ENCODE peak calls at places on chromosomes 7 and 10, in seven cellular contexts. F is AG09309, L is lower leg skin, D is thoracic aorta, U is adrenal gland, N is SJSA1, Q is HL-60. V is an unnamed sample.

GRCh38 chr10:110529596-110530011 is 31.9 kb downstream of the DUSP5 start:
- DNase-seq in F (no peak), L (peak; percentile 61), N (no peak), U (no peak), D (no peak), Q (no peak), V (peak; percentile 57)

GRCh38 chr7:123847868-123848267 is 2.9 kb downstream of the HYAL4 start:
- DNase-seq in N (no peak), U (no peak), Q (no peak), D (no peak), F (no peak), L (no peak), V (no peak)

GRCh38 chr7:78099715-78100477 is 301.3 kb downstream of the PHTF2 start:
- DNase-seq in F (peak; percentile 84), Q (no peak), N (peak; percentile 38), L (no peak), D (no peak), U (no peak), V (no peak)

GRCh38 chr10:78973901-78974408 is 94.8 kb upstream of the ZMIZ1 start:
- DNase-seq in L (peak; percentile 92), Q (peak; percentile 5), N (peak; percentile 86), F (no peak), D (no peak), U (peak; percentile 84), V (peak; percentile 36)

GRCh38 chr7:42002654-42003053 is 234.4 kb downstream of the GLI3 start:
- DNase-seq in U (no peak), Q (no peak), F (no peak), N (no peak), L (no peak), D (no peak), V (no peak)

GRCh38 chr7:157442993-157443831 is 106.4 kb downstream of the DNAJB6 start:
- DNase-seq in F (no peak), U (peak; percentile 9), D (no peak), Q (no peak), N (no peak), L (peak; percentile 82), V (no peak)

GRCh38 chr10:98323221-98324164 is 55.5 kb upstream of the LOXL4 start:
- DNase-seq in D (peak; percentile 42), F (peak; percentile 90), Q (peak; percentile 85), L (peak; percentile 95), U (peak; percentile 73), N (peak; percentile 67), V (no peak)

GRCh38 chr10:32077896-32078295 is 21.7 kb upstream of the KIF5B start:
- DNase-seq in L (peak; percentile 86), D (no peak), N (peak; percentile 50), Q (no peak), F (no peak), U (peak; percentile 72), V (no peak)

GRCh38 chr7:12294701-12295100 is 83.6 kb downstream of the TMEM106B start:
- DNase-seq in N (no peak), D (no peak), L (no peak), Q (peak; percentile 53), F (no peak), U (no peak), V (no peak)

GRCh38 chr10:80536361-80536835 is 1.3 kb upstream of the SH2D4B start:
- DNase-seq in N (no peak), Q (no peak), U (no peak), D (no peak), L (peak; percentile 81), F (no peak), V (no peak)
- H3K4me3 ChIP-seq in N (no peak overlapping the region), Q (peak overlapping the region; percentile 35), U (no peak overlapping the region), D (peak overlapping the region; percentile 68), L (peak overlapping the region; percentile 22), F (peak overlapping the region; percentile 35), V (peak overlapping the region; percentile 45)

GRCh38 chr7:96322847-96323461 is 1.1 kb upstream of the SLC25A13 start:
- DNase-seq in U (no peak), L (no peak), Q (no peak), D (no peak), F (no peak), N (no peak), V (no peak)
- H3K4me3 ChIP-seq in U (no peak overlapping the region), L (no peak overlapping the region), Q (no peak overlapping the region), D (no peak overlapping the region), F (no peak overlapping the region), N (no peak overlapping the region), V (no peak overlapping the region)

GRCh38 chr7:118217068-118217715 is 7.3 kb upstream of the ANKRD7 start:
- DNase-seq in N (no peak), U (no peak), Q (no peak), F (no peak), L (no peak), D (no peak), V (no peak)

GRCh38 chr7:118222591-118222990 is 1.9 kb upstream of the ANKRD7 start:
- DNase-seq in L (no peak), U (no peak), N (no peak), D (no peak), Q (no peak), F (no peak), V (no peak)

GRCh38 chr7:118220583-118220982 is 3.9 kb upstream of the ANKRD7 start:
- DNase-seq in Q (no peak), F (no peak), D (no peak), U (no peak), L (no peak), N (no peak), V (no peak)

GRCh38 chr7:118218413-118219156 is 5.9 kb upstream of the ANKRD7 start:
- DNase-seq in N (no peak), U (no peak), F (no peak), D (no peak), L (no peak), Q (no peak), V (no peak)

DNA sequence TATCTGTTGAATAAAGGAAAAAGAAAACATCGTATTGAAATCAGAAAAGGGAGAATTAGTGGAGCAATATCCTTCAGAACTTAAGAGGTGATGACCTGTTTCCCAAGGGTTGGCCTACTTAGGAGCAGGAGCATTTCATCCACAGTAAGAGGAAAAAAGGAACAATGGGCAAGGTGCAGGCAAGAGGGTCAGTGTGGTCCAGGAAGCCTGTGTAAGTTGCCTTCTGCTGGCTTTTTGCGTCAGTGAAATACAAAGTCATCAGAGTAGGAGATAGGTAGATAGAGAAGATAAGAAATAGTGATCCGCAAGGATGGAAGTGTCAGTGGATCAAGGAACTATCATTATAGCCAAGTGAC is 5.4 kb upstream of the ANKRD7 start:
- DNase-seq in F (no peak), N (no peak), D (no peak), U (no peak), L (no peak), Q (no peak), V (no peak)
- H3K4me3 ChIP-seq in F (no peak overlapping the region), N (no peak overlapping the region), D (no peak overlapping the region), U (no peak overlapping the region), L (no peak overlapping the region), Q (no peak overlapping the region), V (no peak overlapping the region)

GRCh38 chr10:119025336-119025735 is 4.2 kb upstream of the NANOS1 start:
- DNase-seq in D (peak; percentile 80), U (peak; percentile 35), L (no peak), Q (no peak), N (peak; percentile 58), F (no peak), V (no peak)

GRCh38 chr10:119024882-119025281 is 4.6 kb upstream of the NANOS1 start:
- DNase-seq in N (no peak), L (peak; percentile 48), Q (no peak), U (no peak), F (no peak), D (no peak), V (no peak)

GRCh38 chr10:119023553-119023868 is 6.0 kb upstream of the NANOS1 start:
- DNase-seq in D (no peak), Q (no peak), L (no peak), N (no peak), U (no peak), F (no peak), V (no peak)

GRCh38 chr10:119020627-119020946 is 8.9 kb upstream of the NANOS1 start:
- DNase-seq in D (no peak), Q (no peak), L (no peak), N (no peak), F (no peak), U (no peak), V (no peak)

DNA sequence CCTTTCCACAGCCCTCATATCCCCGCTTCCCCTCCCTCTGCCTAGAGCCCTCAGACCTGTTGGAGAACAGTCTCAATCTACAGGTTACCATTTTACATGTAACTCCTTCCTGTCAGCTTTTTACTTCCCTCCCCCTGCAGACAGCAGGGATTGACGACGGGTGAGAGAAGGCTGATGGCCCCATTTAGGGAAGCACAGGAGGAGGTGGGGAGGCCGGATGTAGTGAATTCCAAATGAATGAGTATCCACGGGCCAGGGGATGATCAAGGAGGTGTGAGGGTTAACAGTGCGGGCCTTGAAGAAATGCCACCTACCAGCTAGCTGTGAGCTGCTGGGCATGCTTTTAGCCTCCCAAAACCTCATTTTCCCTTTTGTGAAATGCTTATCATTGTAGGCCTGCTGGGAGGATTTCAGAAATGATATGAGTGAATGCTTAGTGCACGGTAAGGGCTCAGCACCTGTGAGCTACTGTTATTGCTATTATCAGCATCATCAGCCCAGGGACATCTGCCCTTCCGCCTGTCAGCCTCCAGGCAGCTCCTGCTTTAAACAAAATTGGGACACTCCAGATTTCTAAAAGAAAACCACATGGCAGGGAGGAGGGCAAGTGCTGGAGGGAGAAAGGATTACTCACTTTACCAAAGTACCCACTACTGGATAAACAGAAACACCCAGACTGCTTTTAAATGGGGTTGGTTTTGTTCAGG is 6.5 kb upstream of the NANOS1 start:
- DNase-seq in U (no peak), F (peak; percentile 33), L (no peak), Q (no peak), N (peak; percentile 85), D (no peak), V (no peak)
- H3K4me3 ChIP-seq in U (no peak overlapping the region), F (no peak overlapping the region), L (no peak overlapping the region), Q (no peak overlapping the region), N (no peak overlapping the region), D (no peak overlapping the region), V (no peak overlapping the region)

GRCh38 chr7:33979300-33979806 is 74.0 kb downstream of the BMPER start:
- DNase-seq in U (no peak), F (no peak), L (no peak), N (no peak), D (no peak), Q (no peak), V (no peak)
- H3K4me3 ChIP-seq in U (no peak overlapping the region), F (no peak overlapping the region), L (no peak overlapping the region), N (no peak overlapping the region), D (no peak overlapping the region), Q (no peak overlapping the region), V (no peak overlapping the region)

GRCh38 chr10:16521311-16522016 is at the start of gene C1QL3:
- DNase-seq in U (no peak), Q (peak; percentile 5), L (no peak), D (no peak), N (no peak), F (no peak), V (no peak)
- H3K4me3 ChIP-seq in U (no peak within 1 kb of the TSS), Q (peak within 1 kb of the TSS; percentile 28), L (peak within 1 kb of the TSS; percentile 38), D (peak within 1 kb of the TSS; percentile 77), N (peak within 1 kb of the TSS; percentile 19), F (peak within 1 kb of the TSS; percentile 45), V (no peak within 1 kb of the TSS)

DNA sequence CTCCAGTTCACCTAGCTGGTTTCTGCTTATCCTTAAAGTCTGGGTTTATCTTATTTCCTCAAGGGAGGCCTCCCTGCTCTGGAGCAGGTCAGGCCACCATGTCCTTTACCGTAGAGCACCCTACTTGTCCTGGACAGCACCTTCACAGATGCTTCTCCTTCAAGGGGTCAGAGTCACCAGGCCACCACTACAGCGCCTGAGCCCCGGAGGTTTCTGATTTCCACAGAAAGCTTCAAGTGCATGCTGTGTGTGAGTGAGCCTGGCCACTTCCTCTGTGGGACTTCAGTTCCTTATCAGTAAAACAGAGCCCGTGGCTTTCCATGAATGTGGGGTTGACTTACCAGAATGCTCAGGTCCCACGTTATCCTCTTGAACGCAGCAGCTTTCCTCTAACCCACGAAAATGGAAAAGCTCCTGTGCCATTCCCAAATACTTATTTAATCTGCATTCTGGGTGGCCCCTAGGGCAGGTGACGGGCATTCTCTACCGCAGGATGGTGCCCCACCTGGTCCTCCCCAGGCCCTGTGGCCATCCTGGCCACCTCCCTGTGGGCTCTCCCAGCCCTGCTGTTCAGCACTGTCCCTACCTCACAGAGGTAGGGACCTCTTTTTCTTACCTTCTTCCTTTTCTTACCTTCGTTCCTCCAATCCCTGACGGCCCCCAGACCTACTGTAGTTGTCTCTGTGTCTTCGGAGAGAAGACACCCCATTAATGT is 1.4 kb upstream of the DOCK1 start:
- DNase-seq in U (no peak), D (no peak), Q (no peak), N (no peak), L (peak; percentile 77), F (no peak), V (no peak)
- H3K4me3 ChIP-seq in U (no peak overlapping the region), D (peak overlapping the region; percentile 95), Q (no peak overlapping the region), N (no peak overlapping the region), L (no peak overlapping the region), F (no peak overlapping the region), V (no peak overlapping the region)